ENCODE peak calls at places on chromosomes 5 and 9, in nine cellular contexts. I is mucosa of descending colon; V is fibroblast of the aortic adventitia; D is Caco-2; P is epithelial cell of proximal tubule; K is CD8-positive, alpha-beta T cell; J is endothelial cell; C is hepatocyte; H is HFFc6. N is an unnamed sample.

GRCh38 chr5:58482536-58482935 is 8.7 kb upstream of the GAPT start:
- DNase-seq in I (no peak), V (no peak), D (no peak), P (no peak), K (no peak), J (no peak), C (no peak), H (no peak), N (no peak)

GRCh38 chr9:33329117-33329563 is 38.8 kb downstream of the NFX1 start:
- DNase-seq in I (peak), V (peak), D (peak), P (peak), K (no peak), J (no peak), C (peak), H (peak), N (no peak)

GRCh38 chr5:142644640-142645361 is 41.1 kb downstream of the FGF1 start:
- DNase-seq in I (no peak), V (peak), D (no peak), P (peak), K (no peak), J (no peak), C (peak), H (peak), N (no peak)

GRCh38 chr5:34903260-34903659 is 12.0 kb downstream of the RAD1 start:
- DNase-seq in I (no peak), V (no peak), D (no peak), P (no peak), K (no peak), J (no peak), C (no peak), H (no peak), N (no peak)

GRCh38 chr5:87413116-87413645 is 451 bp upstream of the CCNH start:
- DNase-seq in I (no peak), V (no peak), D (no peak), P (no peak), K (no peak), J (no peak), C (no peak), H (no peak), N (no peak)

GRCh38 chr5:128062172-128062746 is 21.3 kb upstream of the SLC12A2 start:
- DNase-seq in I (no peak), V (peak), D (no peak), P (peak), K (no peak), J (no peak), C (no peak), H (peak), N (no peak)

GRCh38 chr9:84697494-84698114 is 28.1 kb downstream of the NTRK2 start:
- DNase-seq in I (peak), V (peak), D (peak), P (no peak), K (no peak), J (peak), C (peak), H (peak), N (peak)

GRCh38 chr9:91676042-91676441 is 252.4 kb upstream of the NFIL3 start:
- DNase-seq in I (no peak), V (no peak), D (peak), P (no peak), K (no peak), J (no peak), C (peak), H (peak), N (no peak)

GRCh38 chr9:88429595-88430430 is 41.6 kb downstream of the SPIN1 start:
- DNase-seq in I (no peak), V (no peak), D (no peak), P (no peak), K (no peak), J (no peak), C (no peak), H (no peak), N (no peak)

GRCh38 chr9:129235041-129235930 is 57.2 kb upstream of the IER5L start:
- DNase-seq in I (peak), V (no peak), D (no peak), P (no peak), K (no peak), J (no peak), C (no peak), H (no peak), N (no peak)

GRCh38 chr9:4371108-4371507 is 71.2 kb upstream of the GLIS3 start:
- DNase-seq in I (no peak), V (peak), D (no peak), P (peak), K (no peak), J (no peak), C (peak), H (peak), N (no peak)

GRCh38 chr9:109206670-109207069 is 39.6 kb upstream of the FRRS1L start:
- DNase-seq in I (no peak), V (no peak), D (no peak), P (no peak), K (no peak), J (no peak), C (peak), H (no peak), N (no peak)

GRCh38 chr9:81724242-81724889 is 35.0 kb upstream of the TLE1 start:
- DNase-seq in I (no peak), V (peak), D (no peak), P (no peak), K (no peak), J (no peak), C (no peak), H (no peak), N (no peak)

GRCh38 chr5:81242906-81243436 is 9.8 kb downstream of the CKMT2 start:
- DNase-seq in I (no peak), V (no peak), D (no peak), P (no peak), K (no peak), J (no peak), C (no peak), H (no peak), N (no peak)

GRCh38 chr5:142915840-142916424 is 145.8 kb downstream of the ARHGAP26 start:
- DNase-seq in I (no peak), V (no peak), D (peak), P (no peak), K (no peak), J (peak), C (peak), H (peak), N (peak)

GRCh38 chr9:110244616-110245015 is 11.7 kb downstream of the TXN start:
- DNase-seq in I (no peak), V (no peak), D (no peak), P (no peak), K (no peak), J (no peak), C (no peak), H (no peak), N (no peak)

GRCh38 chr9:34651286-34651685 is 699 bp upstream of the IL11RA start:
- DNase-seq in I (peak), V (peak), D (no peak), P (no peak), K (no peak), J (no peak), C (peak), H (peak), N (no peak)

GRCh38 chr9:108167136-108167900 is 677.7 kb upstream of the KLF4 start:
- DNase-seq in I (no peak), V (peak), D (no peak), P (no peak), K (no peak), J (no peak), C (no peak), H (no peak), N (no peak)

GRCh38 chr9:132288371-132288770 is 66.4 kb downstream of the SETX start:
- DNase-seq in I (no peak), V (peak), D (no peak), P (no peak), K (no peak), J (no peak), C (no peak), H (peak), N (no peak)

GRCh38 chr5:67983251-67983941 is 232.2 kb upstream of the PIK3R1 start:
- DNase-seq in I (no peak), V (peak), D (no peak), P (peak), K (no peak), J (no peak), C (peak), H (peak), N (no peak)

GRCh38 chr5:67012241-67012640 is 184.4 kb downstream of the CD180 start:
- DNase-seq in I (no peak), V (no peak), D (no peak), P (no peak), K (no peak), J (no peak), C (no peak), H (no peak), N (no peak)

GRCh38 chr9:22238809-22239684 is 207.6 kb upstream of the DMRTA1 start:
- DNase-seq in I (no peak), V (peak), D (no peak), P (no peak), K (no peak), J (no peak), C (peak), H (peak), N (no peak)
- TF ChIP-seq CTCF in I (peak), V (peak), D (peak), P (peak), K (no peak), J (peak), C (peak), H (peak), N (peak)

GRCh38 chr5:83967417-83967816 is 246.8 kb upstream of the HAPLN1 start:
- DNase-seq in I (no peak), V (no peak), D (no peak), P (no peak), K (no peak), J (no peak), C (no peak), H (no peak), N (no peak)

GRCh38 chr5:83964235-83964634 is 243.6 kb upstream of the HAPLN1 start:
- DNase-seq in I (no peak), V (no peak), D (no peak), P (no peak), K (no peak), J (no peak), C (no peak), H (no peak), N (no peak)

GRCh38 chr5:83965431-83965830 is 244.8 kb upstream of the HAPLN1 start:
- DNase-seq in I (no peak), V (peak), D (no peak), P (no peak), K (no peak), J (no peak), C (no peak), H (no peak), N (no peak)
- TF ChIP-seq CTCF in I (no peak), V (no peak), D (no peak), P (no peak), K (no peak), J (no peak), C (no peak), H (no peak), N (no peak)

GRCh38 chr5:109589983-109590382 is 99.7 kb upstream of the MAN2A1 start:
- DNase-seq in I (no peak), V (no peak), D (no peak), P (no peak), K (no peak), J (no peak), C (no peak), H (no peak), N (no peak)
- TF ChIP-seq CTCF in I (no peak), V (no peak), D (no peak), P (no peak), K (no peak), J (no peak), C (no peak), H (no peak), N (no peak)

GRCh38 chr5:135318924-135319323 is 80.1 kb downstream of the MACROH2A1 start:
- DNase-seq in I (no peak), V (no peak), D (peak), P (no peak), K (no peak), J (no peak), C (no peak), H (no peak), N (no peak)

GRCh38 chr5:135319458-135319857 is 79.6 kb downstream of the MACROH2A1 start:
- DNase-seq in I (no peak), V (no peak), D (peak), P (no peak), K (no peak), J (no peak), C (no peak), H (no peak), N (no peak)

GRCh38 chr5:135320718-135321484 is 78.1 kb downstream of the MACROH2A1 start:
- DNase-seq in I (no peak), V (no peak), D (peak), P (no peak), K (no peak), J (no peak), C (no peak), H (no peak), N (no peak)

GRCh38 chr5:135318037-135318436 is 81.0 kb downstream of the MACROH2A1 start:
- DNase-seq in I (no peak), V (no peak), D (no peak), P (no peak), K (no peak), J (no peak), C (no peak), H (no peak), N (no peak)

GRCh38 chr5:135319928-135320606 is 79.0 kb downstream of the MACROH2A1 start:
- DNase-seq in I (no peak), V (no peak), D (peak), P (no peak), K (no peak), J (peak), C (no peak), H (no peak), N (no peak)
- TF ChIP-seq CTCF in I (no peak), V (no peak), D (peak), P (no peak), K (no peak), J (no peak), C (no peak), H (peak), N (no peak)

DNA sequence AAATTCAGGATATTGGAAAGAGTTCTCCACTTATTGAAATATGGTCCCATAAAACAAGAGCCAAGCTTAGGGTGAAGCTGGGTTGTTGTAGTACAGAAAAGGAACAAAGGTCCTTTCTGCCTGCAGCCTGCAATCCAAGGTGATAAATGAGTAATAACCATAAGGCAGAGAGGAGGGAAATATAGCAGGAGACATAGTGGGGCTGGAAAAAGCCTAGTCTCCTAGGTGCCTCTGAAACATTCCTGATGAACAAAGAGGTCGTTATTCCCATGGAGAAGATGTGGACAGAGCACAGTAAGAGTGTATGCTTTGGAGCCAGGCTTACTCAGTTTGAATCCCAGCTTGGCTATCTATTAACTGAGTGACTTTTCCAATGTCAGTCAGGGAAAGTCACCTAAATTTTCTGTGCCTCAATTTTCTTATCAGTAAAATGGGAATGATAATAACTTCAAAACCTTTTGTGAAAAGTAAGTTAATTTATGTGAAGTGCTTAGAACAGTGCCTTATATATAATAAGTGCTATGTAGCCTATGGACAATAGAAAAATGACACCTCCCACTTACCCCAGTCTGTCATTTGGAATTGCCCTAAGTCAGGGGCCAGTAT is 110.8 kb upstream of the GRIN3A start:
- DNase-seq in I (no peak), V (no peak), D (no peak), P (no peak), K (no peak), J (no peak), C (peak), H (no peak), N (no peak)
- TF ChIP-seq CTCF in I (no peak), V (no peak), D (no peak), P (no peak), K (no peak), J (no peak), C (no peak), H (no peak), N (no peak)

GRCh38 chr5:99022250-99022649 is 93.4 kb upstream of the CHD1 start:
- DNase-seq in I (no peak), V (no peak), D (no peak), P (no peak), K (no peak), J (no peak), C (no peak), H (no peak), N (no peak)

GRCh38 chr5:99019812-99020697 is 91.2 kb upstream of the CHD1 start:
- DNase-seq in I (no peak), V (peak), D (no peak), P (peak), K (no peak), J (no peak), C (peak), H (peak), N (no peak)

GRCh38 chr5:99025298-99026045 is 96.7 kb upstream of the CHD1 start:
- DNase-seq in I (no peak), V (no peak), D (no peak), P (peak), K (no peak), J (no peak), C (peak), H (no peak), N (no peak)

GRCh38 chr5:99019254-99019653 is 90.4 kb upstream of the CHD1 start:
- DNase-seq in I (no peak), V (no peak), D (no peak), P (no peak), K (no peak), J (no peak), C (peak), H (no peak), N (no peak)

GRCh38 chr5:99020698-99021048 is 91.9 kb upstream of the CHD1 start:
- DNase-seq in I (no peak), V (no peak), D (no peak), P (no peak), K (no peak), J (no peak), C (peak), H (no peak), N (no peak)
- TF ChIP-seq CTCF in I (no peak), V (no peak), D (no peak), P (no peak), K (no peak), J (no peak), C (no peak), H (no peak), N (no peak)

DNA sequence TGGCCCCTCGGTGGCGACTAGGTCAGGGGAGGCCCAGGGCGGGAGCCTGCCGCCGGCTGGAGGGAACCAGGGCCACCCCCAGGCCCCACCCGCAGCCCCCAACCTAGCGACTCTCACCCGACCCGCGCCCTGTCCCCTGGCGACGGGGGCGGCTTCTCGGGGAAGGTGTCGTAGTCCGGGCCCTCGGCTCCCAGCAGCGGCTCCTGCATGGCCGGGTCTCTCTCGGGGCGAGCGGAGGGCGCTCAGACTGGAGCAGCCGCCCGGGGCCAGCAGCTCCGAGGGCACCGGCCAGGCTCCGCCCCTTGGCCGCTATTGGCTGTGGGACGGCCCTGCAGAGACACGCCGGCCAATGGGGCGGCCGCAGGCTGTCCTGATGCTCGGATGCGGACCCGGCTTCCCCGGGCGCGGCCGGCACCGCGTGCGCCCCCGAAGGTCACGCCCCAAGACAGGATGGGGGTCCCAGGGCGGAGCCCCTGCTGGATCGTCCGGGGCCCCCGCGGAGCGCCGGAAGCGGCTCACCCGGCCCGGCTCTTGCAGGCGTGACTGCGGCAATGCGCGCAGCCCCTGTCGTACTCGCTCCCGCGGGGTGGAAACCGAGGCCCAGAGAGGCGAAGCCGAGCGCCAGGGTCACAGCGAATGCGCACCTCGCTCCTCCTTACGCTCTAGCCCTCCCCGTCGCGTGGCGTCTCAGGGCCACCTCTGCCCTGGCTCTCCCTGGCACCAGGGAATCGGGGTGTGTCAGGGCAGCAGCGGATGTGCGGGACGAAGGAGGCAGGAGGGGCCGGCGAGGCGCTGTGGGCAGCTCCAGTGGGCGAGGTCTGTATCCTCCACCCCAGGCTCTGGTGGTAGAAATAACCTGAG is at the start of gene SLC2A6:
- DNase-seq in I (peak), V (peak), D (peak), P (no peak), K (peak), J (peak), C (peak), H (peak), N (peak)
- TF ChIP-seq CTCF in I (no peak), V (no peak), D (no peak), P (no peak), K (no peak), J (no peak), C (no peak), H (no peak), N (no peak)

N was measured in nephron progenitor cell.